ENCODE peak calls at places on chromosomes 2 and 18, in eight cellular contexts. Y is BJ, I is lower leg skin, G is lung, E is MM.1S, B is AG04450, K is prostate gland, X is neural progenitor cell. L is an unnamed sample.

GRCh38 chr2:196591621-196592022 is 47.9 kb upstream of the CCDC150 start:
- DNase-seq in E (no peak), Y (no peak), X (no peak), K (no peak), I (no peak), B (no peak), G (no peak), L (no peak)

GRCh38 chr18:3873698-3874495 is 423.9 kb downstream of the TGIF1 start:
- DNase-seq in K (no peak), G (no peak), X (peak; percentile 16), B (no peak), E (no peak), I (no peak), Y (no peak), L (no peak)

GRCh38 chr2:144452169-144453038 is 67.5 kb downstream of the ZEB2 start:
- DNase-seq in I (no peak), K (no peak), G (no peak), E (no peak), Y (no peak), X (peak; percentile 82), B (no peak), L (no peak)

GRCh38 chr18:10041180-10041579 is 127.4 kb downstream of the VAPA start:
- DNase-seq in B (no peak), X (no peak), Y (no peak), E (no peak), K (peak; percentile 16), G (no peak), I (peak; percentile 79), L (no peak)

GRCh38 chr18:10787293-10787901 is 261.6 kb downstream of the NAPG start:
- DNase-seq in B (peak; percentile 50), E (peak; percentile 94), G (peak; percentile 84), X (peak; percentile 88), K (peak; percentile 37), Y (no peak), I (peak; percentile 68), L (peak; percentile 73)

GRCh38 chr18:48789259-48789812 is 161.4 kb downstream of the SMAD7 start:
- DNase-seq in K (no peak), B (no peak), E (no peak), G (no peak), X (no peak), I (no peak), Y (no peak), L (no peak)

GRCh38 chr2:118089015-118089800 is 937 bp downstream of the INSIG2 start:
- DNase-seq in X (peak; percentile 37), K (peak; percentile 8), B (no peak), I (peak; percentile 19), G (no peak), Y (no peak), E (peak; percentile 61), L (no peak)

GRCh38 chr18:376307-376706 is 108.5 kb upstream of the THOC1 start:
- DNase-seq in X (no peak), B (no peak), I (no peak), G (no peak), E (no peak), K (peak; percentile 23), Y (no peak), L (no peak)

GRCh38 chr2:118351796-118352195 is 263.5 kb downstream of the INSIG2 start:
- DNase-seq in I (no peak), G (no peak), E (no peak), K (no peak), B (no peak), Y (no peak), X (no peak), L (no peak)

GRCh38 chr2:179594268-179595112 is 266.9 kb downstream of the ZNF385B start:
- DNase-seq in G (no peak), K (no peak), E (no peak), Y (no peak), I (no peak), X (no peak), B (no peak), L (no peak)

GRCh38 chr2:224436634-224437033 is 34.7 kb upstream of the FAM124B start:
- DNase-seq in I (no peak), K (no peak), G (no peak), B (no peak), E (no peak), Y (no peak), X (no peak), L (no peak)

GRCh38 chr2:28626891-28627421 is 124.7 kb upstream of the PPP1CB start:
- DNase-seq in E (no peak), B (peak; percentile 53), I (peak; percentile 55), Y (no peak), G (no peak), K (no peak), X (no peak), L (no peak)

DNA sequence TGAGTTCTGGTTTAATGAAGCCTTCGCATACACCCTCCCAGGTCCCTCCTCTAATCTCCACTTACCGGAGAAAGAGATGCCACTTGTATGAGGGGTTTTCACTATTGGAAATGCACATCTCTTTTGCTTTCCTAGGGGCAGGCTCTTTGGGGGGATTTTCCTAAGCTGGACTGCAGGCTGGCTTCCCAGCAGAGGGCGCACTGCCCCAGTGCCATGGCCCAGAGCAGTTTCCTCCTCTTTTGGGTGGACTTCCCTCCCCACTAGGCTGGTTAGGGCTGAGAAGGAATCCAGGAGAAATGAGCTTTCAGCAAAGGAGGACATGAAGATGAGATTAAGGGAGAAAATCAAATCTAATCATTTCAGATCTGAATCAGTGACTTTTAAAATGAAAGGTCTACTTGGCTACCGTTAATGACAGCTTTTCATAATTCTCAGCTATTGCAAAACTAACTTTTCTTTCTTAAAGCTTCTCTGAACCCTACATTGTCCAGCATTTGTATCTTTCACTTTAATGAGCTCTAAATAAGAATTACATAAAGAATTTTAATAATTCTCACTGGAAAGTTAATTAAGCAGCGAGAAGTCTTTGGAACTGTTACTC is 784.1 kb upstream of the FANCL start:
- DNase-seq in B (no peak), G (peak; percentile 34), X (peak; percentile 75), K (no peak), E (no peak), I (no peak), Y (no peak), L (no peak)
- TF ChIP-seq CTCF in B (peak; percentile 88), G (peak; percentile 17), X (peak; percentile 94), K (peak; percentile 34), E (peak; percentile 71), I (no peak), Y (peak; percentile 82), L (peak; percentile 46)

GRCh38 chr2:105870858-105871257 is 126.1 kb downstream of the NCK2 start:
- DNase-seq in Y (no peak), X (no peak), K (no peak), I (no peak), G (no peak), B (no peak), E (no peak), L (no peak)

GRCh38 chr2:105872142-105872728 is 127.5 kb downstream of the NCK2 start:
- DNase-seq in G (no peak), I (no peak), X (no peak), E (no peak), K (no peak), B (no peak), Y (no peak), L (no peak)

GRCh38 chr2:105873721-105874120 is 129.0 kb downstream of the NCK2 start:
- DNase-seq in X (peak; percentile 42), E (no peak), I (no peak), B (no peak), K (no peak), G (no peak), Y (no peak), L (peak; percentile 35)

GRCh38 chr2:105873281-105873680 is 128.6 kb downstream of the NCK2 start:
- DNase-seq in B (no peak), E (no peak), Y (no peak), G (no peak), X (no peak), I (no peak), K (no peak), L (no peak)

DNA sequence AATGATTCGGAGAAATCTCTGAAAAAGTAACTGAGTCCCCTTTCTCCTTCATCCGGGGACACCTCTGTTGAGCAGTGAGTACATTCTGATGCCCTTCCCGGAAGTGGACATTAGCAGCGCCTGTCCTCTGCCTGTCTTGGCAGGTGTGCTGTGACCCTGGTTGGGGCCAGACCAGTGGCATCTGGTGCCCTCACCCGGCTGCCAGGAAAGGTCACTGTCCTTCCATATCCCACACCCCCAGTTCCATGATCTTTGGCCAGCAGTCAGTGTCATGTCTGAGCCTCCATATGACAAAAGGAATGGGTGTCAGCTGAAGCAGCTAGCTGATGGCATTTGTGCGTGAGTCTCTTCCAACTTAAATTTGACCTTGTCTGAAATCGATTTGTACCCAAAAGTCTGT is 128.1 kb downstream of the NCK2 start:
- DNase-seq in B (no peak), G (no peak), K (no peak), E (no peak), Y (no peak), X (no peak), I (no peak), L (no peak)
- TF ChIP-seq CTCF in B (no peak), G (no peak), K (no peak), E (no peak), Y (no peak), X (no peak), I (no peak), L (no peak)

DNA sequence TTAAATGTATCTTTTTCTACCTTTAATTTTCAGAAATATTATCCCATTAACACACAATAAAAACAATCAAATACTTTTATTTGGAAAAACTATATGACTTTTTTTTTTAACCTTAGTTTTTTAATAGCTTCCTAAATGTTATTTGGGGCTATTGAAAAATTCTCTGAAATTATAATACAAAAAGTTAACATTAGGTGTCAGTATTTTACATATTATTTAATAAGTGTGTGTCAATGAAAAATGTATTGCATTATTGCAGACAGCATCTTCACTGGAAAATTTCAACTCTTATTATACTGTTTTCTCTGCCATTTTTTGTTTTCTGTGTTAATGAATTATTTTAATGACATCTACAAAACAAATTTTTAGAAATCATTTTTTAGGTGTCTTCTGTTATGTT is 51.1 kb upstream of the ARHGAP15 start:
- DNase-seq in K (no peak), B (no peak), X (no peak), I (no peak), G (no peak), Y (no peak), E (no peak), L (no peak)
- TF ChIP-seq CTCF in K (no peak), B (no peak), X (no peak), I (no peak), G (no peak), Y (no peak), E (no peak), L (no peak)

GRCh38 chr2:172664766-172665165 is 70.9 kb upstream of the RAPGEF4 start:
- DNase-seq in E (no peak), I (no peak), B (no peak), K (no peak), X (no peak), Y (no peak), G (no peak), L (no peak)

GRCh38 chr2:172658945-172659344 is 76.7 kb upstream of the RAPGEF4 start:
- DNase-seq in K (no peak), I (no peak), Y (no peak), B (no peak), G (no peak), X (no peak), E (no peak), L (no peak)

GRCh38 chr2:172667926-172668325 is 67.7 kb upstream of the RAPGEF4 start:
- DNase-seq in I (no peak), G (no peak), X (no peak), K (no peak), B (no peak), Y (no peak), E (no peak), L (no peak)

DNA sequence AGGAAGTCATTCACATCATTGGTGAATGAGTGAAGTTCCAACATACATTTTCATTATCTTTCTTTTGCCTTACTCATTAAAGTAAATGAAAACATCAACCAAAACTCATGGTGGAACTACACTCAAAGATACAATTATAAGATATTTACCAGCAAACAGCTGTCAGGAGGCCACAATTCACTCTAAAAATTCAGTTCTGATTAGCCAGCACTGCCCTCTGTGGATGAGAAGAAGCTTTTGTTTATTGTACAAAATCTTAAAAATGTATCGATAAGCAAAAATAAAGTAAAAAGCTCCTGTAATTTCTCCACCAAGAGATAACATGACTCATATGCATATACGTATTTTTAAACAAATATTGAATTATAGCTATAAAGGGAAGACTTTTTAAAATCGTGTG is 73.5 kb upstream of the RAPGEF4 start:
- DNase-seq in G (no peak), B (no peak), X (no peak), K (no peak), I (no peak), E (no peak), Y (no peak), L (no peak)
- TF ChIP-seq CTCF in G (no peak), B (peak; percentile 20), X (no peak), K (no peak), I (no peak), E (no peak), Y (no peak), L (no peak)

L was measured in natural killer cell.